ENCODE peak calls at places on chromosome 15, in seven cellular contexts. C, N, Q, T, F, D and K are unnamed samples.

GRCh38 chr15:36356978-36357582 is 222.3 kb upstream of the CDIN1 start:
- DNase-seq in T (no peak), F (no peak), Q (no peak), C (no peak), N (no peak), D (no peak), K (no peak)

GRCh38 chr15:100908466-100908865 is 10.7 kb upstream of the LRRK1 start:
- DNase-seq in C (no peak), D (no peak), T (no peak), Q (no peak), F (no peak), N (no peak), K (no peak)

GRCh38 chr15:74206801-74207281 is 4.3 kb upstream of the STRA6 start:
- DNase-seq in T (no peak), D (no peak), C (no peak), F (no peak), N (no peak), Q (no peak), K (no peak)

GRCh38 chr15:36415643-36416042 is 163.8 kb upstream of the CDIN1 start:
- DNase-seq in T (no peak), F (no peak), C (no peak), N (no peak), D (no peak), Q (no peak), K (no peak)

GRCh38 chr15:64023215-64023614 is 23.1 kb downstream of the DAPK2 start:
- DNase-seq in T (peak; percentile 84), D (no peak), C (no peak), Q (no peak), F (no peak), N (no peak), K (no peak)

GRCh38 chr15:63050737-63051700 is 8.5 kb downstream of the TPM1 start:
- DNase-seq in N (no peak), C (no peak), D (peak; percentile 96), F (no peak), T (peak; percentile 70), Q (no peak), K (no peak)

GRCh38 chr15:62560943-62561571 is 396.0 kb upstream of the C2CD4B start:
- DNase-seq in T (peak; percentile 80), N (no peak), D (no peak), C (no peak), F (no peak), Q (no peak), K (no peak)

GRCh38 chr15:69751575-69751974 is 299.0 kb downstream of the RPLP1 start:
- DNase-seq in C (no peak), D (no peak), F (no peak), N (no peak), T (no peak), Q (no peak), K (no peak)

GRCh38 chr15:91981802-91982201 is 128.3 kb downstream of the SLCO3A1 start:
- DNase-seq in T (no peak), N (no peak), Q (no peak), F (no peak), D (no peak), C (no peak), K (no peak)

GRCh38 chr15:92012368-92012629 is 158.8 kb downstream of the SLCO3A1 start:
- DNase-seq in Q (no peak), D (no peak), T (no peak), N (peak; percentile 29), C (no peak), F (no peak), K (no peak)

GRCh38 chr15:62653122-62653521 is 389.4 kb upstream of the TPM1 start:
- DNase-seq in N (no peak), Q (no peak), D (no peak), C (no peak), F (no peak), T (no peak), K (no peak)

GRCh38 chr15:72231847-72232461 is 964 bp upstream of the PKM start:
- DNase-seq in T (peak; percentile 59), C (peak; percentile 46), N (peak; percentile 63), F (no peak), D (peak; percentile 83), Q (peak; percentile 56), K (peak; percentile 7)

GRCh38 chr15:73686781-73687256 is 2.6 kb downstream of the CD276 start:
- DNase-seq in F (no peak), N (no peak), C (no peak), T (no peak), D (peak; percentile 17), Q (no peak), K (no peak)

GRCh38 chr15:91133511-91133910 is 33.5 kb downstream of the SV2B start:
- DNase-seq in D (no peak), N (no peak), F (no peak), C (no peak), Q (no peak), T (no peak), K (no peak)

GRCh38 chr15:46708226-46708625 is 1009.1 kb upstream of the SEMA6D start:
- DNase-seq in N (no peak), D (no peak), C (no peak), T (no peak), Q (no peak), F (no peak), K (no peak)

GRCh38 chr15:88739541-88739940 is 63.7 kb upstream of the ACAN start:
- DNase-seq in C (no peak), N (no peak), T (no peak), D (no peak), F (no peak), Q (no peak), K (no peak)

GRCh38 chr15:76340198-76340801 is 3.7 kb downstream of the ISL2 start:
- DNase-seq in F (no peak), Q (peak; percentile 69), T (peak; percentile 28), C (no peak), D (no peak), N (no peak), K (no peak)

GRCh38 chr15:57462391-57462790 is 86.1 kb downstream of the CGNL1 start:
- DNase-seq in T (no peak), Q (no peak), C (no peak), N (no peak), D (no peak), F (no peak), K (no peak)

GRCh38 chr15:24678485-24678884 is 2.9 kb downstream of the NPAP1 start:
- DNase-seq in N (no peak), D (peak; percentile 38), F (no peak), C (no peak), Q (no peak), T (no peak), K (no peak)

GRCh38 chr15:49031764-49032270 is 14.4 kb downstream of the SECISBP2L start:
- DNase-seq in T (no peak), N (no peak), D (no peak), F (no peak), Q (no peak), C (no peak), K (no peak)

GRCh38 chr15:52532427-52532826 is 3.7 kb upstream of the MYO5A start:
- DNase-seq in N (no peak), D (no peak), T (no peak), F (no peak), Q (no peak), C (no peak), K (no peak)

GRCh38 chr15:52529289-52529929 is 729 bp upstream of the MYO5A start:
- DNase-seq in F (no peak), N (peak; percentile 20), D (peak; percentile 15), C (no peak), Q (no peak), T (peak; percentile 20), K (no peak)

GRCh38 chr15:52528465-52529288 is at the start of gene MYO5A:
- DNase-seq in D (peak; percentile 77), T (peak; percentile 73), N (peak; percentile 77), F (peak; percentile 64), C (peak; percentile 66), Q (peak; percentile 89), K (peak; percentile 39)

GRCh38 chr15:52527898-52528464 is 699 bp downstream of the MYO5A start:
- DNase-seq in F (no peak), C (peak; percentile 23), Q (no peak), T (peak; percentile 27), N (no peak), D (peak; percentile 34), K (no peak)

DNA sequence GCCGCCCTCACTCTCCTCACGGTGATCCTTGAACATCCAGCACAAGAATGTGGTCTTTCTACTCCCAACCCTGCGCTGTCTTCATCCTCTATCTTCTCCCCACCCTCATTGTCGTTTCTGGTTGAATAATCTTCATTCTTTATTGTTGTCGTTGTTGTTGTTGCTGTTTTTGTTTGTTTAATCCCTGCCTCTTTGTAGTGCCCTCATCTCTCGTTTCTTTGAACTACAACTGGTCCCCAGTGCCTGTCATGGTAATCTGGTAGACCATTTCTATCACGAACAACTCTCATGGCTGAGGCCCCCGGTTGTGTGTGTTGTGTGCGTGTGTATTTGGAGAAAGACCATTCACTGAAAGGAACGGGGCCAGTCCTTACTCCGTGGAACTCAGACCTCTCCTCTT is 1.3 kb upstream of the MYO5A start:
- DNase-seq in C (no peak), Q (no peak), N (no peak), T (no peak), F (no peak), D (no peak), K (no peak)
- H3K4me3 ChIP-seq in C (peak overlapping the region; percentile 79), Q (peak overlapping the region; percentile 94), N (peak overlapping the region; percentile 91), T (peak overlapping the region; percentile 57), F (peak overlapping the region; percentile 89), D (peak overlapping the region; percentile 92), K (peak overlapping the region; percentile 90)

DNA sequence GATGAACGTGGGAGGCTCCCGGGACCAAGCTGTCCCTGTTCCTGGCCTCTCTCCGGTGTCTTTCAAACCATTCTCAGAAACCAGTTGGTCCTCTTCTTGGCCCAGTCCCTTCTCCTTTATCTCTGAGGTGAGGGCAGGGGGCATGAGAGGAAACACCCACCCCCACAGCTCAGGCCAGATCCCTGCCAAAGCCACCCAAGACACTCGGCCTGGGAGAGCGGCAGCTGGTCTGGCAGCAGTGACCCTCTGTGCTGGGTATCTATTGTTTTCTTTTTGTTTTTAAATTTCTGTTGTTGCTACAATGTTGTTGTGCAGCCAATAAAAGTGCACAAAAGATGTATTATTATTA is 27.3 kb downstream of the ACSBG1 start:
- DNase-seq in C (no peak), T (no peak), F (no peak), N (peak; percentile 13), Q (no peak), D (no peak), K (no peak)
- H3K27ac ChIP-seq in C (peak overlapping the region; percentile 30), T (no peak overlapping the region), F (peak overlapping the region; percentile 93), N (no peak overlapping the region), Q (peak overlapping the region; percentile 67), D (no peak overlapping the region), K (no peak overlapping the region)

GRCh38 chr15:33278816-33279612 is 31.8 kb upstream of the RYR3 start:
- DNase-seq in C (no peak), D (peak; percentile 88), N (peak; percentile 38), T (no peak), F (no peak), Q (no peak), K (no peak)
- TF ChIP-seq CTCF in C (no peak), D (no peak), N (no peak), T (no peak), F (no peak), Q (no peak), K (peak; percentile 26)

DNA sequence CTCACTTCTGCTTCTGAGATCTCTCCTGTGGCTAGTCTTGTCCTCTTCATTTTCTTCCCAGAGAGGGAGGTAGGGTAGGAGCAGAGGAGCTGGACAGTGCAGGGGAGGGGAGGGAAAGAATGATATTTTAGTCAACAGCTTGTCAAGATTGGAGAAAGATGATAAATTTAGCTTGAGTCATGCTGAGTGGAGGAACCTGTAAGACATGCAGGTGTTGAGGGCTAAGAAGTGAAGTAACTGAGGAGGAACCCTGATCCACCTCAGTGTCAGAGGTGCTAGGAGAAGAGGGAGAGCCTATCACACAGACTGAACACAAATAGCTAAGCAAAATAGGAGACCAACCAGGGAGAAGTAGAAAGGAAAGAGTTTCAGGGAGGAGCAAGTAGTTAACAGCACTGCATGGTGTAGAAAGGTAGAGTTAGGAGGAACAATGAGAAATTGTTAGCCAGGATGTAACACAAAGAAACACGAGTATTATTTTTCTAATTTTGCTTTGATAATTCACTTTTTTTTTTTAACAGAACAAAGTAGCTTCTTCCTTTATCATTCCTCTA is 108.2 kb upstream of the CHRM5 start:
- DNase-seq in D (no peak), C (no peak), F (no peak), Q (no peak), T (no peak), N (no peak), K (no peak)
- H3K4me3 ChIP-seq in D (no peak overlapping the region), C (no peak overlapping the region), F (no peak overlapping the region), Q (no peak overlapping the region), T (no peak overlapping the region), N (no peak overlapping the region), K (no peak overlapping the region)